ENCODE peak calls at places on chromosomes 13 and 19, in eight cellular contexts. M is tibial artery, F is mammary epithelial cell, R is ovary, L is K562, G is heart right ventricle, A is MM.1S, X is Caco-2. Z is an unnamed sample. For H3K9me3, the result is how much of the 10 kb centered on the place peaks cover.

GRCh38 chr19:4108767-4109625 is 14.9 kb downstream of the MAP2K2 start:
- DNase-seq in G (no peak), R (no peak), A (no peak), M (no peak), L (no peak), F (no peak), X (no peak), Z (no peak)

GRCh38 chr19:39824143-39825092 is 9.5 kb downstream of the DYRK1B start:
- DNase-seq in G (peak), F (peak), A (peak), L (no peak), M (peak), X (peak), R (peak), Z (peak)

GRCh38 chr19:58338825-58339558 is 12.2 kb downstream of the ZSCAN22 start:
- DNase-seq in R (no peak), M (no peak), G (no peak), X (peak), F (peak), L (no peak), A (no peak), Z (no peak)

GRCh38 chr19:13825489-13826475 is 30.5 kb downstream of the ZSWIM4 start:
- DNase-seq in L (peak), R (no peak), F (no peak), X (peak), M (no peak), A (no peak), G (no peak), Z (no peak)

GRCh38 chr19:14015454-14016035 is 9.4 kb upstream of the RFX1 start:
- DNase-seq in R (no peak), F (no peak), A (peak), L (no peak), X (no peak), M (no peak), G (no peak), Z (no peak)

GRCh38 chr13:47112205-47112896 is 215.5 kb upstream of the HTR2A start:
- DNase-seq in A (no peak), F (peak), X (no peak), L (peak), R (no peak), M (no peak), G (no peak), Z (no peak)

GRCh38 chr13:24275041-24275440 is 34.3 kb upstream of the C1QTNF9 start:
- DNase-seq in R (no peak), A (no peak), F (no peak), G (no peak), X (no peak), L (no peak), M (no peak), Z (no peak)

GRCh38 chr19:42287826-42288107 is 14.2 kb upstream of the PRR19 start:
- DNase-seq in F (no peak), A (no peak), G (no peak), X (no peak), L (no peak), R (no peak), M (no peak), Z (no peak)

GRCh38 chr13:43242040-43242439 is 218.7 kb downstream of the DNAJC15 start:
- DNase-seq in A (no peak), X (no peak), R (no peak), L (no peak), M (no peak), G (no peak), F (no peak), Z (no peak)

GRCh38 chr13:59064042-59064441 is 1099.7 kb downstream of the DIAPH3 start:
- DNase-seq in M (no peak), F (no peak), R (no peak), A (no peak), G (no peak), X (no peak), L (no peak), Z (no peak)

GRCh38 chr13:48783181-48783630 is 129.5 kb downstream of the CYSLTR2 start:
- DNase-seq in R (peak), G (peak), A (no peak), X (no peak), F (peak), M (peak), L (no peak), Z (peak)

GRCh38 chr19:17340302-17340870 is 3.0 kb downstream of the GTPBP3 start:
- DNase-seq in L (peak), A (no peak), M (no peak), X (no peak), R (no peak), F (no peak), G (no peak), Z (peak)
- TF ChIP-seq CTCF in L (no peak), A (no peak), M (no peak), X (no peak), R (no peak), F (no peak), G (no peak), Z (no peak)

GRCh38 chr13:68988176-68988575 is 1119.5 kb upstream of the ATXN8OS start:
- DNase-seq in F (no peak), R (no peak), G (no peak), A (no peak), M (no peak), L (no peak), X (no peak), Z (no peak)
- H3K9me3 ChIP-seq in F (under half), R (under half), G (under half), A (under half), M (under half), L (under half), X (under half), Z (under half)

DNA sequence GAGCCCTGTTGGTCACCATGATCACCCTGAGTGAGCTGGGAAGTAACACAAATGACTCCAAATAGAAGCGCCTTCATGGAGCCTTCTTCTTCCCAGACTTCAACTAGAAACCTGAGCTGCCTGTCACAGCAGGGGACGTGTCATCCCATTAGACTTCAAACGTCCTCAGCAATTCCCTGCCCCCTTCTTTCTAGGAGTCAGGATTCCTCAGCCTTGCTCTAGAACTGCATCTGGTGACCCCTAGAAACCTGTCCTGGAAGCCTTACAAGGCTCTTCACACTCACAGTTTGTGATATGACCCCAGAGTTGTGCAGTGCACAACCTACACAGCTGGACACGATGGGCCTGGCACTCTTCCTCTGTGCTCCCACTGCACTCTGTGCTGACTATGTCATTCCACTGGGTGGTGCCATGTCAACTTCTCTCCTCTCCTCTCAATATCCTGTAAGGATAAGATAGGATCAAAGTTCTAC is 23.6 kb upstream of the TTYH1 start:
- DNase-seq in G (no peak), R (no peak), M (no peak), A (no peak), F (no peak), X (no peak), L (no peak), Z (no peak)
- TF ChIP-seq CTCF in G (no peak), R (no peak), M (no peak), A (no peak), F (no peak), X (peak), L (no peak), Z (no peak)

GRCh38 chr13:21047087-21047486 is 14.3 kb downstream of the LATS2 start:
- DNase-seq in A (no peak), R (no peak), M (no peak), L (no peak), X (no peak), F (no peak), G (no peak), Z (no peak)
- H3K9me3 ChIP-seq in A (under half), R (under half), M (under half), L (under half), X (under half), F (under half), G (under half), Z (under half)

DNA sequence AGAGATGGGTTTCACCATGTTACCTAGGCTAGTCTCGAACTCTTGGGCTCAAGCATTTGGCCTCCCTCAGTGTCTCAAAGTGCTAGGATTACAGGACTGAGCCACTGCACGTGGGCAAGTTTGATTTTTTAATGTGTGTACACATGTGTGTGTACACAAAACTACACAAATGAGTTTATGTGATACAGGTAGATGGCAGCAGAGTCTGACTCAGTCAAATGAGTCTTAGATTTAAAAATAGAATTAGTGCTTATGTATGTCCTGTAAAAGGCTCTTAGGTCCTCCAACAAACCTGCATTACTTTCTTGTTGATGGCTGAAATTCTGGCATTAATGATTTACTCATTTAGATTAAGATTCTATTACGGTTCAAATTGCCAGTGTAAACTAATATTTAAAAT is 293.7 kb downstream of the PCDH17 start:
- DNase-seq in A (no peak), L (no peak), F (no peak), M (no peak), G (no peak), X (peak), R (no peak), Z (no peak)
- TF ChIP-seq CTCF in A (no peak), L (no peak), F (no peak), M (no peak), G (peak), X (peak), R (no peak), Z (no peak)

DNA sequence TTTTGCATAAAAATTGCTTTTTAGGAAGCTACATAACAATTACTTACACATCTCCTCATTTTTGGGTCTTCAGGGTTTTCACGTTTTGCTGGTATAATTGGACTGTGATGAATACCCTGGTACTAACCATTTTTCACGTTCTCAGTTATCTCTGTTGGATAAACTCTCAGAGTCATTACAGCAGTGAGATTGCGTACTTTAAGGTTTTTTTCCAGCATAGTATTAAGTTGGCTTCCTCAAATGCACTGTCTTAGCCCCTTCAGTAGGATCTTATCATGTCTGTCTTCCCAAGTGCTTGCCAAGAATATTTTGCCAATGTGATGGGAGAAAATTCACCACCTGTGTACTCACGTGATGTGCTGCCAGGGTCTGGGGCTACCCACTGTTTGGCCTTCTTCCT is 342.5 kb downstream of the TEX29 start:
- DNase-seq in M (no peak), G (no peak), L (no peak), F (no peak), X (no peak), A (no peak), R (no peak), Z (no peak)
- H3K9me3 ChIP-seq in M (under half), G (under half), L (under half), F (under half), X (under half), A (under half), R (under half), Z (under half)

GRCh38 chr13:98825659-98826058 is 73.2 kb upstream of the SLC15A1 start:
- DNase-seq in M (no peak), R (no peak), X (no peak), G (no peak), L (no peak), F (no peak), A (no peak), Z (no peak)

GRCh38 chr13:98829541-98829940 is 77.1 kb upstream of the SLC15A1 start:
- DNase-seq in G (no peak), F (no peak), R (no peak), A (no peak), L (no peak), M (no peak), X (no peak), Z (no peak)

GRCh38 chr13:98826156-98826555 is 73.7 kb upstream of the SLC15A1 start:
- DNase-seq in M (no peak), R (no peak), A (peak), X (no peak), G (no peak), L (no peak), F (no peak), Z (no peak)

GRCh38 chr13:98828614-98829013 is 76.1 kb upstream of the SLC15A1 start:
- DNase-seq in F (no peak), X (no peak), G (no peak), M (no peak), R (no peak), A (no peak), L (no peak), Z (no peak)

DNA sequence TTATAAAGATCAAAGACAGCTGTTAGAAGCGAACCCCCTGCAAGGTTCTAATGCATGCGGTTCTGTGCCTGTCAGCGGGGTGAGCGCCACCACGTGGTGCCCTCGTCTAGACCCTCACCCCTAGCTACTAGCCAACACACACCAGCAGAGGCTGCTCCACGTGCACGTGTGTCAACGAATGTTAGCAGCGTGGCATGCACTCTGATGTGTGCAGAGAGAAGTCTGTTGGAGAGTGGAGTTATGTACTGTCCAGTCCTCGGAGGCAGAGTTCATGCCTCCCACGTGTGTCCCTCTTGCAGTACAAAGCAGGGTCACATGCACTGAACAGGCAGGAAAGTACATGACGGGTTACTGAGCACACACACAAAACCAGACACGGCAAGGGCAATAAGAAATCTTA is 75.0 kb upstream of the SLC15A1 start:
- DNase-seq in M (no peak), L (no peak), A (no peak), F (no peak), R (no peak), X (no peak), G (no peak), Z (no peak)
- TF ChIP-seq CTCF in M (no peak), L (no peak), A (no peak), F (no peak), R (no peak), X (no peak), G (no peak), Z (no peak)

DNA sequence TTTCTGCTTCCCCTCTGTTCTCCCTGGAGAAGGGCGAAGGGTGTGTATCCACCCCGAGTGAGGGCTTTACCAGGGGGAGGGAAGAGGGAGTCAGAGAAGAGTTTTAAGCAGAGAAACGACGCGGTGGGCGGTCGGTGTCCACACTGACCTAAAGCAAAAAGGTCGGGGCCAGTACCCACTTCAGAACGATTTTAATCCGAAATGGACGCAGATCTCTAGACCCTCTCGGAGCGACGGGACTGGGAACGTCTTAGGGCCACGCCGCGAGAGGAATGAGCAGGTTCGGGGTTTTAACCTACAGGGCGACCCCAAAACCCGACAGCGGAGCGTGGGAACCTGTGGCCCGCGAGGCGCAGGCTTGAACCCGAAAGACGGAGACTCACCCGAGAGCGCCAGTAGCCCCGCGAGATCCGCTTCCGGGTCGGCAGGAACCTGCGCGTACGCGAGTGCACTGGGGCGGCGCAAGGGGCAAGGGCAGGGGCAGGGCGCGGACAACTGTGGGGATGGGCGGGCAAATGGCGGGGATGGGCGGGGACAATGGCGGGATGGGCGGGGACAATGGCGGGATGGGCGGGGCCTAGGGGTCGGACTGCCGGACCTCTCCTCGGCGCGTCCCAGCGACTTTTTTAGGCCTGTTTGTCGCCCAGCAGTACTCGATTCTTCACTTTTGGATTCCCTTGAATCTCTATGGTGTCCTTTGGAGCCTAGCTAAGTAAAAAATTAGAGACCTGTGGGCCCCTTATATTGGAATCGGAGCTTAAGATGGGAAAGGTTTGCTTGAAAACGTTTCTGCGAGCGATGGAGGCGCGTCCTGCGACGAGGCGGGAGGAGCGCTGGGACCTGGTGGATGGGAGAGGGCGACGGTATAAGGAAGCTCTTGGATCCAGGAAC is at the start of gene ZNF677:
- DNase-seq in R (peak), F (peak), M (peak), L (peak), G (peak), A (no peak), X (no peak), Z (peak)
- H3K9me3 ChIP-seq in R (under half), F (under half), M (under half), L (under half), G (under half), A (under half), X (under half), Z (under half)

GRCh38 chr13:110274687-110275086 is 32.3 kb downstream of the COL4A1 start:
- DNase-seq in G (no peak), A (no peak), M (no peak), R (no peak), F (no peak), L (no peak), X (no peak), Z (no peak)
- TF ChIP-seq CTCF in G (peak), A (no peak), M (peak), R (no peak), F (peak), L (no peak), X (no peak), Z (no peak)

GRCh38 chr13:88648598-88649373 is 977.6 kb downstream of the SLITRK5 start:
- DNase-seq in L (no peak), M (no peak), G (no peak), F (no peak), X (no peak), R (no peak), A (no peak), Z (no peak)

GRCh38 chr13:88637935-88638334 is 966.8 kb downstream of the SLITRK5 start:
- DNase-seq in F (no peak), R (no peak), X (no peak), L (no peak), M (no peak), G (no peak), A (no peak), Z (no peak)

GRCh38 chr13:88643233-88643632 is 972.1 kb downstream of the SLITRK5 start:
- DNase-seq in G (no peak), A (no peak), X (no peak), M (no peak), L (no peak), R (no peak), F (no peak), Z (no peak)
- H3K9me3 ChIP-seq in G (under half), A (under half), X (under half), M (under half), L (under half), R (under half), F (under half), Z (under half)

Z was measured in pancreas.